ENCODE peak calls at places on chromosomes 7 and 10, in ten cellular contexts. V, B, K, F, S, G, W, N, H and R are unnamed samples.

GRCh38 chr7:93232673-93233018 is 480 bp downstream of the VPS50 start:
- DNase-seq in G (no peak), N (no peak), S (no peak), V (peak; percentile 41), B (no peak), K (no peak), W (no peak), H (no peak), F (no peak), R (no peak)

GRCh38 chr7:83005410-83005809 is 157.3 kb downstream of the PCLO start:
- DNase-seq in K (no peak), V (peak; percentile 35), F (no peak), H (no peak), B (no peak), W (no peak), N (no peak), G (no peak), S (no peak), R (no peak)

GRCh38 chr7:26619348-26619747 is 245.0 kb downstream of the SKAP2 start:
- DNase-seq in N (no peak), W (no peak), H (no peak), V (no peak), F (no peak), G (no peak), K (no peak), B (no peak), S (no peak), R (peak; percentile 65)

GRCh38 chr10:71040326-71040725 is 152.0 kb upstream of the PCBD1 start:
- DNase-seq in K (no peak), W (no peak), B (no peak), V (peak; percentile 21), H (no peak), F (no peak), S (no peak), N (no peak), G (no peak), R (no peak)

GRCh38 chr7:131596785-131597184 is 40.4 kb upstream of the PODXL start:
- DNase-seq in K (no peak), W (no peak), V (no peak), F (no peak), B (no peak), N (no peak), G (no peak), S (no peak), H (no peak), R (no peak)

GRCh38 chr7:16975712-16976111 is 93.9 kb upstream of the AGR3 start:
- DNase-seq in K (no peak), F (no peak), V (peak; percentile 88), B (no peak), W (no peak), H (no peak), S (no peak), G (no peak), N (no peak), R (no peak)

GRCh38 chr10:16314259-16314658 is 122.6 kb upstream of the PTER start:
- DNase-seq in H (no peak), V (peak; percentile 0), K (no peak), F (no peak), W (no peak), G (no peak), N (no peak), S (no peak), B (no peak), R (no peak)

GRCh38 chr10:70461397-70462348 is 16.9 kb upstream of the PALD1 start:
- DNase-seq in B (peak; percentile 80), H (peak; percentile 20), N (peak; percentile 54), K (peak; percentile 70), F (peak; percentile 55), G (no peak), V (peak; percentile 70), W (peak; percentile 34), S (peak; percentile 66), R (no peak)

GRCh38 chr7:101106387-101106786 is 20.5 kb upstream of the SERPINE1 start:
- DNase-seq in K (no peak), N (no peak), H (no peak), S (no peak), V (peak; percentile 43), B (no peak), W (no peak), G (no peak), F (no peak), R (no peak)

GRCh38 chr7:73894851-73895441 is 34.0 kb downstream of the TMEM270 start:
- DNase-seq in K (peak; percentile 44), B (no peak), W (peak; percentile 65), S (no peak), V (no peak), G (no peak), F (peak; percentile 88), H (no peak), N (no peak), R (peak; percentile 97)

GRCh38 chr10:70315815-70316214 is 32.0 kb upstream of the NPFFR1 start:
- DNase-seq in S (no peak), B (no peak), W (no peak), F (no peak), N (no peak), V (no peak), K (no peak), H (no peak), G (no peak), R (no peak)

GRCh38 chr10:45649296-45649695 is 23.3 kb downstream of the ZFAND4 start:
- DNase-seq in V (no peak), H (no peak), B (no peak), G (no peak), S (no peak), F (no peak), K (no peak), W (no peak), N (no peak), R (no peak)

GRCh38 chr10:77637474-77637985 is at the start of gene KCNMA1:
- DNase-seq in N (no peak), H (no peak), B (no peak), F (no peak), G (peak; percentile 83), K (peak; percentile 46), V (no peak), S (no peak), W (no peak), R (no peak)

GRCh38 chr7:42972703-42973500 is 40.7 kb downstream of the MRPL32 start:
- DNase-seq in H (no peak), B (peak; percentile 76), K (peak; percentile 11), N (peak; percentile 93), V (no peak), S (no peak), F (peak; percentile 62), W (no peak), G (no peak), R (no peak)

GRCh38 chr7:141558544-141559183 is 7.5 kb downstream of the AGK start:
- DNase-seq in H (no peak), B (no peak), G (no peak), W (no peak), F (no peak), V (no peak), S (no peak), N (no peak), K (no peak), R (no peak)

GRCh38 chr7:150948791-150949251 is 29.3 kb downstream of the KCNH2 start:
- DNase-seq in F (peak; percentile 26), W (no peak), G (peak; percentile 70), V (no peak), K (no peak), S (no peak), H (no peak), N (peak; percentile 11), B (peak; percentile 12), R (peak; percentile 81)
- TF ChIP-seq POLR2A in F (no peak), W (no peak), G (no peak), V (no peak), K (no peak), S (no peak), H (no peak), N (no peak), B (no peak), R (no peak)

GRCh38 chr7:148379693-148380092 is 210.9 kb upstream of the C7orf33 start:
- DNase-seq in K (no peak), S (no peak), V (no peak), F (no peak), B (no peak), W (no peak), G (no peak), H (no peak), N (no peak), R (no peak)
- TF ChIP-seq POLR2A in K (no peak), S (no peak), V (no peak), F (no peak), B (no peak), W (no peak), G (no peak), H (no peak), N (no peak), R (no peak)

DNA sequence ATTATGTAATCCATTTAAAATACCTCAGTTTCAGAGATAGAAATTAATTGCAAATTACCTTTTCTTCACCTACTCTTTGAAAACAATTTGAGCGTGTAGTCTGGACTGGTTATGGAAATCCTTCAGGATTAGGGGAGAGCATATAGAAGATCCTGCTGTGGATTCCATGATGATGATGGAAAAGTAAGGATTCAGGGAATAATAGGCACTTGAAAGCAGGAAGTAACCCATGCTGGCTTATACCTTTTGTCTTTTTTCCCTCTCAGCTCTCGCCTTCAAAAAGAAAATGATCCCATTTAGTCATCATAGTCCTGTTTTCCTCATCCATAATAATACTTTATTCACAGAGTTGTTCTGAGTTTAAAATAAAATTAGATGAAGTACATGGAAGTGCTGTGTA is 4.4 kb downstream of the HBP1 start:
- DNase-seq in S (no peak), F (no peak), W (no peak), V (no peak), B (no peak), G (no peak), K (no peak), H (no peak), N (no peak), R (no peak)
- TF ChIP-seq POLR2A in S (no peak), F (no peak), W (no peak), V (no peak), B (no peak), G (no peak), K (no peak), H (no peak), N (no peak), R (no peak)

GRCh38 chr7:55539380-55539779 is 32.9 kb downstream of the VOPP1 start:
- DNase-seq in S (no peak), W (no peak), K (no peak), N (no peak), V (no peak), H (no peak), G (no peak), F (no peak), B (no peak), R (no peak)

GRCh38 chr7:55538538-55538937 is 33.8 kb downstream of the VOPP1 start:
- DNase-seq in K (no peak), N (no peak), V (no peak), W (no peak), G (no peak), S (no peak), B (no peak), F (no peak), H (no peak), R (no peak)

GRCh38 chr7:55537458-55537825 is 34.9 kb downstream of the VOPP1 start:
- DNase-seq in G (no peak), K (no peak), W (no peak), N (no peak), H (no peak), B (no peak), V (peak; percentile 32), F (no peak), S (peak; percentile 44), R (no peak)

GRCh38 chr7:55536619-55537457 is 35.5 kb downstream of the VOPP1 start:
- DNase-seq in K (no peak), B (no peak), S (peak; percentile 69), N (no peak), W (no peak), H (no peak), G (peak; percentile 84), F (no peak), V (no peak), R (no peak)

GRCh38 chr7:55540226-55540858 is 32.0 kb downstream of the VOPP1 start:
- DNase-seq in B (no peak), K (no peak), G (no peak), H (no peak), N (no peak), W (no peak), F (no peak), V (no peak), S (no peak), R (peak; percentile 29)
- TF ChIP-seq POLR2A in B (no peak), K (no peak), G (no peak), H (no peak), N (no peak), W (no peak), F (no peak), V (no peak), S (no peak), R (no peak)